ENCODE peak calls at places on chromosomes 4 and X, in seven cellular contexts. One of them, this sample, is unnamed.

GRCh38 chr4:6468376-6468775 is 4.0 kb downstream of the PPP2R2C start:
- DNase-seq in GM10248: no peak
- DNase-seq in HL-60: no peak
- DNase-seq in cardiac fibroblast: no peak
- DNase-seq in heart left ventricle: no peak
- DNase-seq in Panc1: no peak
- DNase-seq in transverse colon: no peak
- DNase-seq in this sample: peak

GRCh38 chr4:159010563-159011260 is 92.2 kb upstream of the RAPGEF2 start:
- DNase-seq in GM10248: no peak
- DNase-seq in HL-60: no peak
- DNase-seq in cardiac fibroblast: peak
- DNase-seq in heart left ventricle: peak
- DNase-seq in Panc1: no peak
- DNase-seq in transverse colon: peak
- DNase-seq in this sample: no peak

GRCh38 chr4:127623755-127624087 is 9.0 kb upstream of the INTU start:
- DNase-seq in GM10248: peak
- DNase-seq in HL-60: no peak
- DNase-seq in cardiac fibroblast: peak
- DNase-seq in heart left ventricle: peak
- DNase-seq in Panc1: no peak
- DNase-seq in transverse colon: no peak
- DNase-seq in this sample: peak

GRCh38 chr4:152870605-152871004 is 65.5 kb upstream of the FHDC1 start:
- DNase-seq in GM10248: no peak
- DNase-seq in HL-60: no peak
- DNase-seq in cardiac fibroblast: no peak
- DNase-seq in heart left ventricle: no peak
- DNase-seq in Panc1: no peak
- DNase-seq in transverse colon: no peak
- DNase-seq in this sample: no peak

GRCh38 chr4:2250764-2251072 is 8.8 kb upstream of the HAUS3 start:
- DNase-seq in GM10248: no peak
- DNase-seq in HL-60: no peak
- DNase-seq in cardiac fibroblast: no peak
- DNase-seq in heart left ventricle: peak
- DNase-seq in Panc1: no peak
- DNase-seq in transverse colon: no peak
- DNase-seq in this sample: no peak

GRCh38 chrX:71147496-71148277 is 3.0 kb downstream of the NLGN3 start:
- DNase-seq in GM10248: no peak
- DNase-seq in HL-60: peak
- DNase-seq in cardiac fibroblast: no peak
- DNase-seq in heart left ventricle: no peak
- DNase-seq in Panc1: no peak
- DNase-seq in transverse colon: no peak
- DNase-seq in this sample: no peak

GRCh38 chr4:89837385-89837995 is 529 bp upstream of the SNCA start:
- DNase-seq in GM10248: peak
- DNase-seq in HL-60: no peak
- DNase-seq in cardiac fibroblast: peak
- DNase-seq in heart left ventricle: peak
- DNase-seq in Panc1: no peak
- DNase-seq in transverse colon: no peak
- DNase-seq in this sample: peak

GRCh38 chr4:8070751-8071718 is 87.6 kb downstream of the ABLIM2 start:
- DNase-seq in GM10248: no peak
- DNase-seq in HL-60: no peak
- DNase-seq in cardiac fibroblast: no peak
- DNase-seq in heart left ventricle: no peak
- DNase-seq in Panc1: no peak
- DNase-seq in transverse colon: no peak
- DNase-seq in this sample: no peak

GRCh38 chr4:176189891-176190795 is 5.2 kb downstream of the SPATA4 start:
- DNase-seq in GM10248: no peak
- DNase-seq in HL-60: no peak
- DNase-seq in cardiac fibroblast: no peak
- DNase-seq in heart left ventricle: no peak
- DNase-seq in Panc1: no peak
- DNase-seq in transverse colon: no peak
- DNase-seq in this sample: no peak

GRCh38 chr4:28402751-28403150 is 1542.1 kb downstream of the STIM2 start:
- DNase-seq in GM10248: no peak
- DNase-seq in HL-60: no peak
- DNase-seq in cardiac fibroblast: no peak
- DNase-seq in heart left ventricle: no peak
- DNase-seq in Panc1: no peak
- DNase-seq in transverse colon: no peak
- DNase-seq in this sample: no peak

GRCh38 chr4:26985836-26986235 is 125.2 kb downstream of the STIM2 start:
- DNase-seq in GM10248: peak
- DNase-seq in HL-60: peak
- DNase-seq in cardiac fibroblast: no peak
- DNase-seq in heart left ventricle: no peak
- DNase-seq in Panc1: no peak
- DNase-seq in transverse colon: no peak
- DNase-seq in this sample: peak

GRCh38 chrX:39642071-39642470 is 455.7 kb downstream of the BCOR start:
- DNase-seq in GM10248: no peak
- DNase-seq in HL-60: no peak
- DNase-seq in cardiac fibroblast: no peak
- DNase-seq in heart left ventricle: no peak
- DNase-seq in Panc1: no peak
- DNase-seq in transverse colon: no peak
- DNase-seq in this sample: no peak

GRCh38 chr4:91826186-91826585 is 477.6 kb upstream of the GRID2 start:
- DNase-seq in GM10248: no peak
- DNase-seq in HL-60: no peak
- DNase-seq in cardiac fibroblast: peak
- DNase-seq in heart left ventricle: no peak
- DNase-seq in Panc1: no peak
- DNase-seq in transverse colon: no peak
- DNase-seq in this sample: no peak

GRCh38 chr4:63693321-63693720 is 715.9 kb downstream of the TECRL start:
- DNase-seq in GM10248: no peak
- DNase-seq in HL-60: no peak
- DNase-seq in cardiac fibroblast: peak
- DNase-seq in heart left ventricle: no peak
- DNase-seq in Panc1: no peak
- DNase-seq in transverse colon: no peak
- DNase-seq in this sample: no peak

GRCh38 chr4:31714238-31714637 is 994.1 kb downstream of the PCDH7 start:
- DNase-seq in GM10248: no peak
- DNase-seq in HL-60: no peak
- DNase-seq in cardiac fibroblast: no peak
- DNase-seq in heart left ventricle: no peak
- DNase-seq in Panc1: no peak
- DNase-seq in transverse colon: no peak
- DNase-seq in this sample: no peak

GRCh38 chr4:33837043-33837442 is 2407.3 kb downstream of the ARAP2 start:
- DNase-seq in GM10248: no peak
- DNase-seq in HL-60: no peak
- DNase-seq in cardiac fibroblast: peak
- DNase-seq in heart left ventricle: no peak
- DNase-seq in Panc1: no peak
- DNase-seq in transverse colon: no peak
- DNase-seq in this sample: no peak

GRCh38 chrX:12447448-12448154 is 309.3 kb downstream of the FRMPD4 start:
- DNase-seq in GM10248: no peak
- DNase-seq in HL-60: no peak
- DNase-seq in cardiac fibroblast: peak
- DNase-seq in heart left ventricle: no peak
- DNase-seq in Panc1: no peak
- DNase-seq in transverse colon: no peak
- DNase-seq in this sample: no peak

GRCh38 chr4:86498560-86499166 is 95.5 kb upstream of the PTPN13 start:
- DNase-seq in GM10248: peak
- DNase-seq in HL-60: peak
- DNase-seq in cardiac fibroblast: peak
- DNase-seq in heart left ventricle: no peak
- DNase-seq in Panc1: peak
- DNase-seq in transverse colon: no peak
- DNase-seq in this sample: peak

GRCh38 chr4:15976456-15977096 is 13.6 kb upstream of the FGFBP2 start:
- DNase-seq in GM10248: no peak
- DNase-seq in HL-60: no peak
- DNase-seq in cardiac fibroblast: no peak
- DNase-seq in heart left ventricle: no peak
- DNase-seq in Panc1: no peak
- DNase-seq in transverse colon: no peak
- DNase-seq in this sample: no peak

GRCh38 chr4:102500371-102501175 is 586 bp upstream of the NFKB1 start:
- DNase-seq in GM10248: peak
- DNase-seq in HL-60: peak
- DNase-seq in cardiac fibroblast: peak
- DNase-seq in heart left ventricle: peak
- DNase-seq in Panc1: no peak
- DNase-seq in transverse colon: peak
- DNase-seq in this sample: peak

GRCh38 chr4:149741186-149741831 is 74.3 kb downstream of the IQCM start:
- DNase-seq in GM10248: no peak
- DNase-seq in HL-60: no peak
- DNase-seq in cardiac fibroblast: no peak
- DNase-seq in heart left ventricle: no peak
- DNase-seq in Panc1: no peak
- DNase-seq in transverse colon: no peak
- DNase-seq in this sample: no peak

GRCh38 chr4:182219400-182219799 is 23.8 kb upstream of the TENM3 start:
- DNase-seq in GM10248: no peak
- DNase-seq in HL-60: no peak
- DNase-seq in cardiac fibroblast: no peak
- DNase-seq in heart left ventricle: no peak
- DNase-seq in Panc1: no peak
- DNase-seq in transverse colon: no peak
- DNase-seq in this sample: no peak

GRCh38 chr4:19686456-19686855 is 565.2 kb upstream of the SLIT2 start:
- DNase-seq in GM10248: no peak
- DNase-seq in HL-60: no peak
- DNase-seq in cardiac fibroblast: no peak
- DNase-seq in heart left ventricle: no peak
- DNase-seq in Panc1: no peak
- DNase-seq in transverse colon: no peak
- DNase-seq in this sample: no peak

GRCh38 chr4:108042927-108043326 is 53.2 kb downstream of the HADH start:
- DNase-seq in GM10248: no peak
- DNase-seq in HL-60: no peak
- DNase-seq in cardiac fibroblast: no peak
- DNase-seq in heart left ventricle: no peak
- DNase-seq in Panc1: no peak
- DNase-seq in transverse colon: no peak
- DNase-seq in this sample: no peak
- TF ChIP-seq CTCF in GM10248: peak
- TF ChIP-seq CTCF in HL-60: no peak
- TF ChIP-seq CTCF in cardiac fibroblast: no peak
- TF ChIP-seq CTCF in heart left ventricle: no peak
- TF ChIP-seq CTCF in Panc1: peak
- TF ChIP-seq CTCF in transverse colon: no peak
- TF ChIP-seq CTCF in this sample: peak

DNA sequence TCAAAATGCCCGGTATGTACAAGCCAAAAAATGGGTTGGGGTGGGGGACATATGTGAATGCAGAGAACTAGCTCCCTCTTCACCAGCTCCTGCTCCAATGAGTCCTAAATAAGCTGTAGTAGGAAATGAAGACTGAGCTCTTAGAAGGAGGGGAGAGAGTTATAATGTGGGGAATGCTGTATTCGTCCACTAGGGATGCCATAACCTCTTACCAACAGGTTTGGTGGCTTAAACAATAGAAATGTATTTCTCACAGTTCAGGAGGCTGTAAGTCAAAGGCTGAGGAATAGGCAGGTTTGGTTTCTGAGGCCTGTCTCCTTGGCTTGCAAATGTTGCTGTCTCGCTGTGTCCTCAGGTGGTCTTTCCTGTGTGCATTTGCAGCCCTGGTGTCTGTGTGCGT is 4.4 kb upstream of the INPP4B start:
- DNase-seq in GM10248: no peak
- DNase-seq in HL-60: no peak
- DNase-seq in cardiac fibroblast: peak
- DNase-seq in heart left ventricle: no peak
- DNase-seq in Panc1: no peak
- DNase-seq in transverse colon: no peak
- DNase-seq in this sample: no peak
- TF ChIP-seq CTCF in GM10248: no peak
- TF ChIP-seq CTCF in HL-60: peak
- TF ChIP-seq CTCF in cardiac fibroblast: peak
- TF ChIP-seq CTCF in heart left ventricle: no peak
- TF ChIP-seq CTCF in Panc1: peak
- TF ChIP-seq CTCF in transverse colon: no peak
- TF ChIP-seq CTCF in this sample: no peak

GRCh38 chrX:17065100-17065499 is 118.6 kb downstream of the REPS2 start:
- DNase-seq in GM10248: no peak
- DNase-seq in HL-60: no peak
- DNase-seq in cardiac fibroblast: no peak
- DNase-seq in heart left ventricle: no peak
- DNase-seq in Panc1: no peak
- DNase-seq in transverse colon: no peak
- DNase-seq in this sample: no peak
- TF ChIP-seq CTCF in GM10248: no peak
- TF ChIP-seq CTCF in HL-60: no peak
- TF ChIP-seq CTCF in cardiac fibroblast: no peak
- TF ChIP-seq CTCF in heart left ventricle: no peak
- TF ChIP-seq CTCF in Panc1: no peak
- TF ChIP-seq CTCF in transverse colon: no peak
- TF ChIP-seq CTCF in this sample: no peak

DNA sequence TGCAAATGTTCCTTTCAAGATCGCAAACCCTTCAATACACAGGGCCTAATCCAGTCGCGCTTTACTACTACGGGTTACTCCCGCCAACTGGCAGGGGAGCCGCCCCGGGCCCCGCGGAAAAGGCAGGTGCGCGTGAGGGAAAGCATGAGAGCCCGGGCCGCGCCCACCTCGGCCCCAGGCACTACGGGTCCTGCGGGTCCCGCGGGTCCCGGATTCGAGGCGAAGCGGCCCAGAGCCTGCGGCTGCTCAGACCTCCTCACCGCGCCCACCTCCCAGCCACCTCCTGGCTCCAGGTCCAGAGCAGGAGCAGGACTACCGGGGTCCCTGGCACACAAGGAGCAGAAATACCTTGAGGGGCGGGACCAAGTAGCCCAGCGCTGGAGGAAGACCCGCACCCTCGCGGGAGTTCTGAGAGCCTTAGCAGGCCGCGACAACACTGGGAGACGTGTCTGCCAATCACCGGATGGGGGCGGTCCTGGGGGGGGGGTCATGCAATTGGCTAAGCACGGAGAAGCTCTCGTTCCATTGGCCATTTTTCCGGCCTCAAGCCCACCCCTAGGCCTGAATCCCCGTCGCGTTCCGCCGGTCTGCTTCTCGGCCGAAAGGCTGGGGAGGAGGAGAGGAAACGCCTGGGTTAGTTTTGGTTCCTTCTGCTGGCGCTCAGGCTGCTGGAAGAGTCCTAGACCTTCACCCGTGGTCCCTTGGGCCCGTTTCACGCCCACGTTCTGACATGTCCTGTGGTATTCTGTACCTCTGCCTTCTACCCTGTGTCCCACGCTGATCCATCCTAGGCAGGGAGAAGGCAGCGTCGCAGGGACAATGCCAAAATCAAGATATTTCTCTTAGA is 29.0 kb downstream of the ERVMER34-1 start:
- DNase-seq in GM10248: peak
- DNase-seq in HL-60: peak
- DNase-seq in cardiac fibroblast: peak
- DNase-seq in heart left ventricle: peak
- DNase-seq in Panc1: peak
- DNase-seq in transverse colon: peak
- DNase-seq in this sample: peak
- TF ChIP-seq CTCF in GM10248: no peak
- TF ChIP-seq CTCF in HL-60: no peak
- TF ChIP-seq CTCF in cardiac fibroblast: no peak
- TF ChIP-seq CTCF in heart left ventricle: no peak
- TF ChIP-seq CTCF in Panc1: no peak
- TF ChIP-seq CTCF in transverse colon: peak
- TF ChIP-seq CTCF in this sample: no peak

This sample was measured in GM13976.